ENCODE peak calls at places on chromosomes 13 and 19, in six cellular contexts. B is LHCN-M2; L is globus pallidus; G is effector memory CD4-positive, alpha-beta T cell; I is activated T-helper 9 cell treated with anti-CD3 and anti-CD28 coated beads, Interleukin-2, amount 50 U/mL, for 16 hours; V is stimulated activated CD8-positive, alpha-beta memory T cell treated with anti-CD3 and anti-CD28 coated beads, Interleukin-12 subunit alpha, Interleukin-12 subunit beta, amount 100 ng/mL, for 4 hours. Q is an unnamed sample.

GRCh38 chr13:34308725-34309124 is 490.8 kb downstream of the RFC3 start:
- DNase-seq in B (no peak), L (no peak), G (no peak), I (no peak), V (no peak), Q (no peak)

GRCh38 chr13:67966065-67966464 is 735.9 kb upstream of the PCDH9 start:
- DNase-seq in B (no peak), L (no peak), G (no peak), I (no peak), V (no peak), Q (no peak)

GRCh38 chr19:55720214-55720746 is 17.9 kb downstream of the NLRP9 start:
- DNase-seq in B (no peak), L (no peak), G (no peak), I (no peak), V (no peak), Q (no peak)

GRCh38 chr19:17751912-17752273 is 616 bp downstream of the FCHO1 start:
- DNase-seq in B (no peak), L (peak), G (no peak), I (no peak), V (no peak), Q (no peak)

GRCh38 chr19:33458171-33458633 is 63.4 kb downstream of the PEPD start:
- DNase-seq in B (no peak), L (no peak), G (no peak), I (no peak), V (no peak), Q (no peak)

GRCh38 chr13:100668408-100668807 is 6.2 kb downstream of the TMTC4 start:
- DNase-seq in B (no peak), L (no peak), G (no peak), I (no peak), V (no peak), Q (no peak)

GRCh38 chr13:112975401-112975939 is 6.5 kb downstream of the MCF2L start:
- DNase-seq in B (no peak), L (no peak), G (no peak), I (no peak), V (no peak), Q (no peak)

GRCh38 chr13:98173431-98173921 is 3.6 kb downstream of the RNF113B start:
- DNase-seq in B (peak), L (peak), G (no peak), I (no peak), V (no peak), Q (no peak)

GRCh38 chr13:26653842-26654241 is 96.4 kb downstream of the WASF3 start:
- DNase-seq in B (no peak), L (no peak), G (no peak), I (no peak), V (no peak), Q (no peak)

GRCh38 chr19:13692096-13692495 is 72.2 kb upstream of the MRI1 start:
- DNase-seq in B (peak), L (peak), G (no peak), I (no peak), V (no peak), Q (no peak)

GRCh38 chr19:18393836-18394235 is 3.6 kb downstream of the LRRC25 start:
- DNase-seq in B (no peak), L (no peak), G (no peak), I (no peak), V (no peak), Q (no peak)

GRCh38 chr19:19530423-19530804 is 1.7 kb downstream of the YJEFN3 start:
- DNase-seq in B (no peak), L (no peak), G (no peak), I (no peak), V (no peak), Q (no peak)

GRCh38 chr19:39430675-39431593 is 4.8 kb downstream of the RPS16 start:
- DNase-seq in B (peak), L (no peak), G (peak), I (peak), V (peak), Q (peak)

GRCh38 chr19:5567971-5568407 is 236 bp upstream of the TINCR start:
- DNase-seq in B (no peak), L (no peak), G (no peak), I (no peak), V (no peak), Q (no peak)

GRCh38 chr19:48613024-48613851 is 1.6 kb downstream of the FAM83E start:
- DNase-seq in B (peak), L (no peak), G (no peak), I (no peak), V (no peak), Q (no peak)

Q was measured in T-helper 17 cell.